ENCODE peak calls at places on chromosomes 16 and 17, in six cellular contexts. D is cardiac muscle cell, R is upper lobe of right lung, F is heart left ventricle, B is substantia nigra, U is HepG2. N is an unnamed sample.

GRCh38 chr16:21161211-21161610 is 2.7 kb downstream of the LDAF1 start:
- DNase-seq in D (no peak), R (no peak), F (peak), B (no peak), U (no peak), N (no peak)

GRCh38 chr17:81494984-81495383 is 17.6 kb downstream of the ACTG1 start:
- DNase-seq in D (no peak), R (no peak), F (no peak), B (no peak), U (no peak), N (no peak)

GRCh38 chr17:62163847-62164246 is 98.8 kb upstream of the MED13 start:
- DNase-seq in D (no peak), R (no peak), F (no peak), B (no peak), U (peak), N (no peak)

GRCh38 chr16:11297492-11298142 is 16.5 kb upstream of the PRM1 start:
- DNase-seq in D (peak), R (peak), F (peak), B (peak), U (peak), N (peak)

GRCh38 chr16:3492356-3492755 is 2.9 kb downstream of the C16orf90 start:
- DNase-seq in D (no peak), R (no peak), F (no peak), B (no peak), U (no peak), N (no peak)

GRCh38 chr17:4204676-4205075 is 59.1 kb downstream of the ANKFY1 start:
- DNase-seq in D (peak), R (no peak), F (peak), B (no peak), U (no peak), N (no peak)

GRCh38 chr16:48850097-48850496 is 240.1 kb upstream of the N4BP1 start:
- DNase-seq in D (no peak), R (no peak), F (no peak), B (no peak), U (no peak), N (no peak)

GRCh38 chr17:77872714-77873517 is 85.6 kb upstream of the TNRC6C start:
- DNase-seq in D (no peak), R (peak), F (no peak), B (no peak), U (no peak), N (no peak)

GRCh38 chr17:50618300-50618699 is 16.4 kb upstream of the ABCC3 start:
- DNase-seq in D (peak), R (no peak), F (no peak), B (no peak), U (no peak), N (no peak)

GRCh38 chr17:79707441-79707850 is 23.3 kb upstream of the ENPP7 start:
- DNase-seq in D (no peak), R (no peak), F (no peak), B (no peak), U (no peak), N (no peak)

GRCh38 chr17:83064732-83065659 is 14.4 kb upstream of the METRNL start:
- DNase-seq in D (no peak), R (peak), F (peak), B (no peak), U (no peak), N (peak)

GRCh38 chr16:70251651-70252354 is at the start of gene EXOSC6:
- DNase-seq in D (peak), R (peak), F (peak), B (peak), U (peak), N (peak)

GRCh38 chr17:61177351-61177750 is 222.3 kb upstream of the TBX2 start:
- DNase-seq in D (no peak), R (no peak), F (no peak), B (no peak), U (no peak), N (no peak)

GRCh38 chr16:75254359-75254837 is 3.0 kb upstream of the BCAR1 start:
- DNase-seq in D (peak), R (peak), F (no peak), B (no peak), U (no peak), N (no peak)
- H3K27ac ChIP-seq in D (peak), R (peak), F (peak), B (peak), U (no peak), N (peak)

DNA sequence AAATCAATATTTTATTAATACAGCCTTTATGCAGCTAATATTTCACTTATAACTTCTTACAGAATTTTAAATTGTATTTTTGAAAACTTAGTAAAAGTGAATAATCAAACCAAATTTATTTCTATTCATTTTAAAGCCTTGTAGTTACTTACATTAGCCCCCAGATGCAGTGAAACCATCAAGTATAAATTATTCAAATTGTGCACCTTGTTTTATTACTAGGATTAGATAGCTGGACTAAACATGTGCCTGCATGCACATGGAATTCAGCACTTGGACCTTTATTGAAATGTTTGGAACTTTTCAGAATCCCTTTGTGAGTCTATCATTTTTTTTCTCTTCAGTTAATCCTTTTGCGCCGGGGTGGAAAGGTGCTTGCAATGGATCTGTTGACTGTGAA is 4.7 kb downstream of the ZPBP2 start:
- DNase-seq in D (peak), R (no peak), F (no peak), B (no peak), U (peak), N (no peak)
- H3K27ac ChIP-seq in D (no peak), R (no peak), F (no peak), B (no peak), U (no peak), N (no peak)

DNA sequence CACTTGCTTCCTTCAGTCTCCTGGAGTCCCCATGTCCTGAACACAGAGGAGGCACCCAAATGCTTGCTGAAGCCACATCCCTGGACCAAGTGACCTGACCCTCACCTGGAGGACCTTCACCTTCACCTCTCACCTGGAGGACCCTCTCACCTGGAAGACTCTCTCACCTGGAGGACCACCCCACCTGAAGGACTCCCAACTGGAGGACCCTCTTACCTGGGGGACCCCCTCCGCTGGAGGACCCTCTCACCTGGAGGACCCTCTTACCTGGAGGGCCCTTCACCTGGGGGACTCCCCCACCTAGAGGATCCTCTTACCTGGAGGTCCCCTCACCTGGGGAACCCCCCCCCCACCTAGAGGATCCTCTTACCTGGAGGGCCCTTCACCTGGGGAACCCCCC is 573 bp upstream of the CDK10 start:
- DNase-seq in D (no peak), R (no peak), F (no peak), B (no peak), U (no peak), N (no peak)
- H3K27ac ChIP-seq in D (no peak), R (no peak), F (no peak), B (no peak), U (peak), N (no peak)

DNA sequence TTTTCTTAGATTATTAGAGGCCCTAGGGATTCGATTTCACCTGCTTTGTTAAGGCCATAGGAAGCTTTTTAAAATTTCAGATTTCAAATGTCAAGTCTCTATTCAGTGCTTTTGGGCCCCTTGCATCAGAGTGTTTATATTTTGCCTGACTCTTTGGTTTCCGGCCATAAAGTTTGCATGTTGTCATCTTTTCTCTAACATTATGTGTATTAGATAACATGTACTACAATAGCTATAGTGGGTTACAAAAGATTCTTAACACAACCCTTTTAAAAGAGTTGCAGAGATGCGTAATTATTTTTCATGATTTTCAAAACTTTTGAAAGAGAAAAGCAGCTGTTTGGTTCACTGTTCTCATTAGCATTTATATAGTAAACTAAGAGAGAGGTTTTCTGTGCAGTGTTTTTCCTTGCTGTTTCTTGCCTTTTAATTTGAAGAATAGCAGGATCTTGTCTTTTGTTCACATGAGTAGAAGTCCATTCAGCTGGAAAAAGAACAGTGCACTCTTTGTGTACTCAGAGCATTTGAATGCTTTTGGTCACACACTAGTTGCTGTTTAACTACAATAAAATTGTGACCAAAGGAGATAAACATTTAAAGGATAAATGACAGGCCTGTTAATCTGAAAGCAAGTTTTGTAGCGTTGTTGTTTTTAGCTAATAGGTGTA is 52.5 kb downstream of the FTO start:
- DNase-seq in D (peak), R (no peak), F (no peak), B (no peak), U (peak), N (no peak)
- H3K27ac ChIP-seq in D (peak), R (no peak), F (no peak), B (peak), U (peak), N (peak)

DNA sequence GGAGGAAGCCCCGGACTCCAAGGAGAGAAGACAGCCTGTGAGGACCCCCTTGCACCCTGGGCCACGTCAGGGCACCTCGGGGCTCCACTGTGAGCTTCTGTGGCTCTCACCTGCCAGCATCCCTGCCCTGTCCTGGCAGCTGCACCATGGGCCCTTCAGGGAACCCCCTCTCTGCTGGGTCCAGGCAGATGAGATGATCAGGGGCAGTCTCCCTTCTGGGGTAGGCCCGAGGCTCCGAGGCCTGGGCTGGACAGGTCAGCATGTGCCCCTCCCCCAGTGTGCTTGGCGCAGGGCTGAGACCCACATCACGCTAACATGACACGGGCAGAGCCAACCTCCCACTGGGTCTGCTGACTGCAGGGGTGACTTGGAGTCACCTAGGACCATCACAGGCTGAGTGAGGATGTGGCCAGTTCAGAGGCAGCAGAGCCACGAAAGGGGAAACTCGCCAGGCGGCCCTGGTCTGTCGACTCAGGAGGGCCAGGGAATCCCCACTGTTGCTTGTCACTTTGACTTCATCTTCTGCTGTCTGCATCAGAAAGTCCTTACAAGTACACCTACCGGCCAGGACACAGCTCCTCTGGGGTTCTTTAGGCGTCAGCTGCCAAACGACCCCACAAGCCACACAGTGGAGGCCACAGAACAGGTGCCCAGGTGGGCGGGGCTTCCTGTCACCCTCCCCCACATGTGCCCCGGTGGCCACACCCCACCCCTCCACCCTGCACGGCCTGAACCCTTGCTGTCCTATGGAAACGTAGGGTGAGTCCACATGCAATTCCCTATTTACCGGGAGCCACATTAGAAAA is 2.2 kb downstream of the GALNS start:
- DNase-seq in D (no peak), R (no peak), F (no peak), B (no peak), U (no peak), N (no peak)
- H3K27ac ChIP-seq in D (no peak), R (no peak), F (no peak), B (no peak), U (no peak), N (no peak)

GRCh38 chr17:63621684-63622570 is at the start of gene MAP3K3:
- DNase-seq in D (peak), R (peak), F (peak), B (peak), U (peak), N (peak)

GRCh38 chr17:63622571-63623390 is 564 bp downstream of the MAP3K3 start:
- DNase-seq in D (peak), R (peak), F (peak), B (peak), U (peak), N (peak)

GRCh38 chr17:63621229-63621683 is 961 bp upstream of the MAP3K3 start:
- DNase-seq in D (no peak), R (no peak), F (no peak), B (no peak), U (no peak), N (no peak)

GRCh38 chr17:63626551-63627228 is 4.5 kb downstream of the MAP3K3 start:
- DNase-seq in D (peak), R (no peak), F (no peak), B (no peak), U (no peak), N (no peak)

DNA sequence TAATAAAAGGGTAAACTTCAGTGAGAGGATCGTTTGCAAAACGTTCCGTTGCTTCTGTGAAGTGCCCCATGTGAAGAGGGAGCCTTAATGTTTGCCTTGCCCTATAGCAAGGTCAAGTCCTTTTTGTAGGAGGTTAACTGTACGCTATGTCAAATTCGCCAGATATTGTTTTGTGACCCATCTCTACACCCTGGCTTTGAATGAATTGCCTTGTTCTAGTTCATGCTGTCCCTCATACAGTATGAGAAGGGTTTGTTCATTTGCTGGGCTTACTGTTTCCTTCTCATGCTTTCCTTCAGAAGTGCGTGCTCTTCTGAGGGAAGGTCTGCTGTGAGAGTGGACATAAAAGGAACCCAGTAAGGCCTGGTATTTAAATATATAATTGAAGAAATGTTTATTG is 1.6 kb downstream of the MAP3K3 start:
- DNase-seq in D (no peak), R (no peak), F (no peak), B (no peak), U (no peak), N (no peak)
- H3K27ac ChIP-seq in D (no peak), R (peak), F (peak), B (no peak), U (no peak), N (no peak)

GRCh38 chr17:75676461-75676860 is 9.3 kb downstream of the SAP30BP start:
- DNase-seq in D (no peak), R (no peak), F (no peak), B (no peak), U (no peak), N (no peak)
- H3K27ac ChIP-seq in D (no peak), R (no peak), F (no peak), B (no peak), U (no peak), N (no peak)